ENCODE peak calls at places on chromosomes 12 and 14, in five cellular contexts. One of them, this sample, is unnamed.

GRCh38 chr14:104688755-104689619 is at the start of gene INF2:
- DNase-seq in HEK293T: peak
- DNase-seq in NT2/D1: no peak
- DNase-seq in GM12878: no peak
- DNase-seq in HepG2: peak
- DNase-seq in this sample: no peak

GRCh38 chr14:101183376-101184103 is 280.0 kb upstream of the RTL1 start:
- DNase-seq in HEK293T: peak
- DNase-seq in NT2/D1: peak
- DNase-seq in GM12878: no peak
- DNase-seq in HepG2: peak
- DNase-seq in this sample: peak

GRCh38 chr12:40002178-40003169 is 103.4 kb downstream of the SLC2A13 start:
- DNase-seq in HEK293T: no peak
- DNase-seq in NT2/D1: no peak
- DNase-seq in GM12878: no peak
- DNase-seq in HepG2: peak
- DNase-seq in this sample: no peak

GRCh38 chr14:69693145-69693544 is 73.8 kb upstream of the SRSF5 start:
- DNase-seq in GM12878: no peak
- DNase-seq in HEK293T: no peak
- DNase-seq in HepG2: no peak
- DNase-seq in NT2/D1: no peak
- DNase-seq in this sample: no peak

GRCh38 chr12:74552201-74552600 is 14.6 kb downstream of the ATXN7L3B start:
- DNase-seq in NT2/D1: no peak
- DNase-seq in HepG2: no peak
- DNase-seq in HEK293T: peak
- DNase-seq in GM12878: no peak
- DNase-seq in this sample: no peak

GRCh38 chr12:49126852-49127763 is 4.1 kb downstream of the TUBA1B start:
- DNase-seq in HepG2: no peak
- DNase-seq in HEK293T: no peak
- DNase-seq in NT2/D1: no peak
- DNase-seq in GM12878: no peak
- DNase-seq in this sample: no peak

GRCh38 chr12:85569261-85569660 is 266.9 kb downstream of the RASSF9 start:
- DNase-seq in GM12878: no peak
- DNase-seq in NT2/D1: no peak
- DNase-seq in HepG2: no peak
- DNase-seq in HEK293T: no peak
- DNase-seq in this sample: no peak

GRCh38 chr14:47675489-47676300 is at the start of gene MDGA2:
- DNase-seq in NT2/D1: no peak
- DNase-seq in HEK293T: peak
- DNase-seq in HepG2: no peak
- DNase-seq in GM12878: no peak
- DNase-seq in this sample: peak

GRCh38 chr12:131171029-131171428 is 217.3 kb downstream of the ADGRD1 start:
- DNase-seq in HEK293T: no peak
- DNase-seq in HepG2: no peak
- DNase-seq in GM12878: no peak
- DNase-seq in NT2/D1: no peak
- DNase-seq in this sample: no peak

DNA sequence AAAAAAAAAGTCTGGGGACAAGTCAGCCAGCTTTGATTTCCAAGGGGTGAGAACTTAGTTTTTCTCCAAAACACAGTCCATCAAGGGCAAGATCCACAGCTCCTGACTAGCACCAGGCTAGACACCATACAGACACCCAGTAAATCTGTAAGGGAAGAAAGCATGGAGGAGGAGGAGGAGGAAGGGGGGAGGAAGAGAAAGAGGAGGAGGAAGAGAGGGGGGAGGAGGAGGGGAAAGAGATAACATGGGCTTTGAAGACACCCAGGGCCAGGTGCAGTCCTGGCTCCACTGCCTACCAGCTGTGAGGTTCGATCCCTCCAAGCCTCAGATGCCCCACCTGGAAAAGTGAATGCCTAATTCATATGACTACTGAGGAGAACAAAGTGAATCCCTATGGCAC is 18.3 kb downstream of the KDM2B start:
- DNase-seq in GM12878: no peak
- DNase-seq in NT2/D1: no peak
- DNase-seq in HEK293T: no peak
- DNase-seq in HepG2: no peak
- DNase-seq in this sample: no peak
- TF ChIP-seq SUZ12 in GM12878: no peak
- TF ChIP-seq SUZ12 in NT2/D1: no peak
- TF ChIP-seq SUZ12 in HEK293T: no peak
- TF ChIP-seq SUZ12 in HepG2: no peak
- TF ChIP-seq SUZ12 in this sample: no peak

DNA sequence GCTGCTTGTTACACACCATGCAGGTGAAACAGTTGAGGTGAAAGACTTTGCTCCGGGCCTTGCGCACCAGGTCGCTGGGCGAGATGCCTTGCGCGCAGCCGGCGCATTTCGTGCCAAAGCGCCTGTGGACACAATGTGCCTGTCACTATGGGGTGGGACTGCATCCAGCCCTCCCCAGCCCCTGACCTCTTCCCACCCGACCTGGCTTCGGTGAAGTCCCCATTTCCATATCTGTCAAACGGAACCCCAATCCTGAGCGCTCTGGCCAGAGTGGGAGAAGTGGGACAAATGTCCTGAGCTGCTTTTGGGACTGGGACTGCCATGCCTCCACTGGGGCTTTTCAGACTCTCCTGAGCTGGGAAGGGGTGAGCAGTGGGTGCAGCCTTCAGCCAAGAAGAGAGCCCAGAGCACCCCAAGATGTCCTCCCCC is 2.4 kb downstream of the LHX5 start:
- DNase-seq in HEK293T: no peak
- DNase-seq in NT2/D1: no peak
- DNase-seq in GM12878: no peak
- DNase-seq in HepG2: no peak
- DNase-seq in this sample: no peak
- TF ChIP-seq SUZ12 in HEK293T: no peak
- TF ChIP-seq SUZ12 in NT2/D1: no peak
- TF ChIP-seq SUZ12 in GM12878: no peak
- TF ChIP-seq SUZ12 in HepG2: no peak
- TF ChIP-seq SUZ12 in this sample: no peak

GRCh38 chr12:94815958-94816357 is 165.6 kb upstream of the TMCC3 start:
- DNase-seq in HepG2: no peak
- DNase-seq in HEK293T: no peak
- DNase-seq in NT2/D1: peak
- DNase-seq in GM12878: no peak
- DNase-seq in this sample: peak
- TF ChIP-seq SUZ12 in HepG2: no peak
- TF ChIP-seq SUZ12 in HEK293T: no peak
- TF ChIP-seq SUZ12 in NT2/D1: no peak
- TF ChIP-seq SUZ12 in GM12878: no peak
- TF ChIP-seq SUZ12 in this sample: no peak

GRCh38 chr12:120158351-120158750 is 36.2 kb downstream of the GCN1 start:
- DNase-seq in NT2/D1: no peak
- DNase-seq in HEK293T: no peak
- DNase-seq in GM12878: no peak
- DNase-seq in HepG2: no peak
- DNase-seq in this sample: no peak

GRCh38 chr12:120156315-120157259 is 37.9 kb downstream of the GCN1 start:
- DNase-seq in NT2/D1: no peak
- DNase-seq in HEK293T: no peak
- DNase-seq in GM12878: no peak
- DNase-seq in HepG2: no peak
- DNase-seq in this sample: no peak

GRCh38 chr12:120157678-120158077 is 36.8 kb downstream of the GCN1 start:
- DNase-seq in GM12878: no peak
- DNase-seq in HEK293T: no peak
- DNase-seq in HepG2: no peak
- DNase-seq in NT2/D1: no peak
- DNase-seq in this sample: no peak

GRCh38 chr12:120161852-120162251 is 32.7 kb downstream of the GCN1 start:
- DNase-seq in HEK293T: no peak
- DNase-seq in HepG2: no peak
- DNase-seq in NT2/D1: no peak
- DNase-seq in GM12878: no peak
- DNase-seq in this sample: no peak

DNA sequence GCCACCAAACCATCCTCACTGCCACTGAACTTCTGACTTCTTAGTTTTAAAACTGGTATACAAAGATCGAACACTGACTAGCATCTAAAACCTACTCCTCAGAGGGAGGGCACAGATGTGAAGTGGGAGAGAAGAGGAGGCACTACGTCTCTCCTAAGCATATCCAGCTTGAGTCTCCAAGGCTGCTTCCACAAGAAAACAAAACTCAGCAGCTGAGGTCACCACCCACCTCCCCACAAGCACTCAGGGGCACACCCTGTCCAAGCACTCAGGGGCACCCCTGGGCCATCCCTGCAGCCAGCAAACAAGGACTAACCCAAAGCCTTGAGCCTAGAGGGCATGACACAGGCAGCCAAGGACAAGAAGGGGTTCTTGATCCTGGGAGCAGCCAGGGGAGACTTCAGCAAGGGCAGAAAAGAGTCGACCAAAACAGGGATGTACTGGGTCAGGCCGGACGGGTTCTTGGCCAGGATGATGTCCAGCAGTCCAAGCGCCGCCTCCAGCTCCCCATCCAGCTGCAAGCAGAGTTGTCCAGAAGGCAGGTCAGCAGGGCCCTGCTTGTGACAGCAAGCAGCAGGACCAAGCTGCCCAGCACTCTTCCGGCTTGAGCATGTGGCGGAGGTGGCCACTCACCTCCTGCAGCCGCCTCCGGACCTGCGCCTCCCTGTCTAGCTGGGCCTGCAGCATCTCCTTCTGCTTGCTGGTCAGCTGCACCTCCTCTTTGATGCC is 34.8 kb downstream of the GCN1 start:
- DNase-seq in GM12878: no peak
- DNase-seq in HEK293T: no peak
- DNase-seq in NT2/D1: no peak
- DNase-seq in HepG2: no peak
- DNase-seq in this sample: no peak
- TF ChIP-seq SUZ12 in GM12878: no peak
- TF ChIP-seq SUZ12 in HEK293T: no peak
- TF ChIP-seq SUZ12 in NT2/D1: no peak
- TF ChIP-seq SUZ12 in HepG2: no peak
- TF ChIP-seq SUZ12 in this sample: no peak

DNA sequence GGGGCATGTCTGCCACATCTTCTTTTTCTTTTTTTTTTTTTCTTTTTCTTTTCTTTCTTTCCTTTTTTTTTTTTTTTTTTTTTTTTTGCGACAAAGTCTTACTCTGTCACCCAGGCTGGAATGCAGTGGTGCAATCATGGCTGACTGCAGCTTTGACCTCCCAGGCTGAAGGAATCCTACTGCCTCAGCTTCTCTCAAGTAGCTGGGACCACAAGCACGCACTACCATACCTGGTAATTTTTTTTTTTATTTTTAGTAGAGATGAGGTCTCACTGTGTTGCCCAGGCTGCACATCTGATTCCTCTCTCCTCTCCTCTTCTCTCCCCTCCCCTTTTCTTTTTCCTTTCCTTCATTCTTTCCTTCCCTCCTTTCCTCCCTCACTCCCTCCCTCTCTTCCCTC is 18.5 kb downstream of the SLC15A5 start:
- DNase-seq in NT2/D1: no peak
- DNase-seq in HepG2: no peak
- DNase-seq in GM12878: no peak
- DNase-seq in HEK293T: no peak
- DNase-seq in this sample: no peak
- TF ChIP-seq SUZ12 in NT2/D1: no peak
- TF ChIP-seq SUZ12 in HepG2: no peak
- TF ChIP-seq SUZ12 in GM12878: no peak
- TF ChIP-seq SUZ12 in HEK293T: no peak
- TF ChIP-seq SUZ12 in this sample: no peak

GRCh38 chr14:99769123-99769522 is 24.1 kb upstream of the EML1 start:
- DNase-seq in HepG2: no peak
- DNase-seq in NT2/D1: no peak
- DNase-seq in GM12878: no peak
- DNase-seq in HEK293T: no peak
- DNase-seq in this sample: no peak
- TF ChIP-seq SUZ12 in HepG2: no peak
- TF ChIP-seq SUZ12 in NT2/D1: no peak
- TF ChIP-seq SUZ12 in GM12878: no peak
- TF ChIP-seq SUZ12 in HEK293T: no peak
- TF ChIP-seq SUZ12 in this sample: no peak

GRCh38 chr14:32073537-32074189 is 3.4 kb upstream of the ARHGAP5 start:
- DNase-seq in NT2/D1: no peak
- DNase-seq in HepG2: peak
- DNase-seq in HEK293T: peak
- DNase-seq in GM12878: peak
- DNase-seq in this sample: no peak

GRCh38 chr14:32076278-32077080 is 625 bp upstream of the ARHGAP5 start:
- DNase-seq in NT2/D1: peak
- DNase-seq in HepG2: peak
- DNase-seq in GM12878: peak
- DNase-seq in HEK293T: peak
- DNase-seq in this sample: peak

GRCh38 chr14:32074887-32075572 is 2.1 kb upstream of the ARHGAP5 start:
- DNase-seq in HepG2: peak
- DNase-seq in GM12878: no peak
- DNase-seq in NT2/D1: no peak
- DNase-seq in HEK293T: no peak
- DNase-seq in this sample: no peak

GRCh38 chr14:32077081-32078029 is at the start of gene ARHGAP5:
- DNase-seq in HEK293T: peak
- DNase-seq in GM12878: no peak
- DNase-seq in HepG2: peak
- DNase-seq in NT2/D1: no peak
- DNase-seq in this sample: peak

GRCh38 chr14:32075636-32076277 is 1.3 kb upstream of the ARHGAP5 start:
- DNase-seq in GM12878: no peak
- DNase-seq in HEK293T: peak
- DNase-seq in NT2/D1: no peak
- DNase-seq in HepG2: peak
- DNase-seq in this sample: no peak
- TF ChIP-seq SUZ12 in GM12878: no peak
- TF ChIP-seq SUZ12 in HEK293T: no peak
- TF ChIP-seq SUZ12 in NT2/D1: no peak
- TF ChIP-seq SUZ12 in HepG2: no peak
- TF ChIP-seq SUZ12 in this sample: no peak

GRCh38 chr12:111758120-111758561 is 8.6 kb upstream of the ALDH2 start:
- DNase-seq in HEK293T: no peak
- DNase-seq in HepG2: no peak
- DNase-seq in GM12878: no peak
- DNase-seq in NT2/D1: no peak
- DNase-seq in this sample: no peak

GRCh38 chr12:111756196-111756595 is 10.5 kb upstream of the ALDH2 start:
- DNase-seq in GM12878: no peak
- DNase-seq in NT2/D1: no peak
- DNase-seq in HEK293T: no peak
- DNase-seq in HepG2: no peak
- DNase-seq in this sample: no peak

GRCh38 chr12:111759276-111759675 is 7.5 kb upstream of the ALDH2 start:
- DNase-seq in HEK293T: no peak
- DNase-seq in GM12878: no peak
- DNase-seq in HepG2: no peak
- DNase-seq in NT2/D1: no peak
- DNase-seq in this sample: no peak

GRCh38 chr12:111756681-111757080 is 10.1 kb upstream of the ALDH2 start:
- DNase-seq in HepG2: no peak
- DNase-seq in NT2/D1: no peak
- DNase-seq in GM12878: no peak
- DNase-seq in HEK293T: no peak
- DNase-seq in this sample: no peak

GRCh38 chr12:111757361-111758119 is 9.2 kb upstream of the ALDH2 start:
- DNase-seq in HepG2: no peak
- DNase-seq in GM12878: no peak
- DNase-seq in NT2/D1: no peak
- DNase-seq in HEK293T: no peak
- DNase-seq in this sample: no peak
- TF ChIP-seq SUZ12 in HepG2: no peak
- TF ChIP-seq SUZ12 in GM12878: no peak
- TF ChIP-seq SUZ12 in NT2/D1: no peak
- TF ChIP-seq SUZ12 in HEK293T: no peak
- TF ChIP-seq SUZ12 in this sample: no peak

This sample was measured in H1.